ENCODE peak calls at places on chromosomes 4 and X, in four cellular contexts. E is ovary, C is A549, O is H1. L is an unnamed sample.
A peak's percentile ranks its signal among the peaks of the same experiment; 100 is the strongest.

GRCh38 chr4:155705664-155706063 is 39.0 kb downstream of the GUCY1A1 start:
- DNase-seq in O (no peak), C (no peak), E (no peak), L (no peak)

GRCh38 chrX:53072418-53073114 is 9.6 kb upstream of the TSPYL2 start:
- DNase-seq in O (no peak), E (no peak), C (no peak), L (no peak)

GRCh38 chr4:21710212-21710843 is 238.2 kb downstream of the KCNIP4 start:
- DNase-seq in O (no peak), C (no peak), E (no peak), L (no peak)

GRCh38 chr4:127309360-127310095 is 323.2 kb upstream of the INTU start:
- DNase-seq in O (no peak), E (no peak), C (no peak), L (no peak)

GRCh38 chrX:150366951-150367545 is 3.9 kb downstream of the MAMLD1 start:
- DNase-seq in E (no peak), O (no peak), C (peak; percentile 22), L (no peak)

GRCh38 chr4:186845137-186845842 is 121.6 kb upstream of the FAT1 start:
- DNase-seq in C (no peak), O (no peak), E (peak; percentile 46), L (no peak)

GRCh38 chrX:35076061-35076460 is 133.5 kb downstream of the FAM47B start:
- DNase-seq in O (no peak), C (no peak), E (no peak), L (no peak)

GRCh38 chr4:74320559-74321118 is 12.4 kb downstream of the EPGN start:
- DNase-seq in O (peak; percentile 64), E (no peak), C (peak; percentile 20), L (no peak)

GRCh38 chr4:69894706-69895105 is 34.8 kb upstream of the SULT1E1 start:
- DNase-seq in O (no peak), C (no peak), E (no peak), L (no peak)

GRCh38 chrX:54422168-54422567 is 18.0 kb upstream of the TSR2 start:
- DNase-seq in C (no peak), O (no peak), E (no peak), L (no peak)

GRCh38 chr4:111228874-111229273 is 606.0 kb upstream of the PITX2 start:
- DNase-seq in C (no peak), E (no peak), O (no peak), L (no peak)

GRCh38 chr4:14384824-14385223 is 617.5 kb upstream of the CPEB2 start:
- DNase-seq in C (no peak), E (no peak), O (no peak), L (no peak)

GRCh38 chr4:135418353-135418752 is 1216.8 kb upstream of the PABPC4L start:
- DNase-seq in C (no peak), O (no peak), E (no peak), L (no peak)

GRCh38 chr4:22338806-22339205 is 177.1 kb downstream of the ADGRA3 start:
- DNase-seq in C (no peak), E (no peak), O (no peak), L (no peak)

GRCh38 chr4:150310159-150310895 is 232.1 kb downstream of the DCLK2 start:
- DNase-seq in O (no peak), C (no peak), E (no peak), L (no peak)

GRCh38 chrX:151359931-151360871 is 36.8 kb upstream of the VMA21 start:
- DNase-seq in E (peak; percentile 37), C (peak; percentile 41), O (peak; percentile 79), L (no peak)

GRCh38 chr4:13721894-13722293 is 94.4 kb upstream of the BOD1L1 start:
- DNase-seq in O (no peak), E (no peak), C (no peak), L (no peak)

GRCh38 chrX:44944894-44945293 is 71.9 kb downstream of the KDM6A start:
- DNase-seq in E (no peak), C (no peak), O (no peak), L (no peak)

GRCh38 chrX:16578218-16578617 is 71.7 kb upstream of the S100G start:
- DNase-seq in E (no peak), O (no peak), C (no peak), L (no peak)

GRCh38 chr4:129240816-129241215 is 144.9 kb downstream of the C4orf33 start:
- DNase-seq in C (no peak), O (no peak), E (no peak), L (no peak)

GRCh38 chr4:118173956-118174355 is 139.7 kb downstream of the NDST3 start:
- DNase-seq in C (no peak), E (no peak), O (no peak), L (no peak)

GRCh38 chr4:54315561-54315960 is 86.5 kb downstream of the PDGFRA start:
- DNase-seq in O (no peak), E (no peak), C (no peak), L (no peak)

GRCh38 chr4:113094802-113095201 is 45.3 kb downstream of the ANK2 start:
- DNase-seq in E (no peak), C (peak; percentile 8), O (no peak), L (no peak)

GRCh38 chrX:70907900-70908299 is 611 bp downstream of the TEX11 start:
- DNase-seq in E (no peak), C (no peak), O (no peak), L (no peak)

GRCh38 chrX:18617351-18617750 is 54.6 kb downstream of the RS1 start:
- DNase-seq in C (peak; percentile 27), E (no peak), O (no peak), L (no peak)

GRCh38 chr4:135098061-135098460 is 896.5 kb upstream of the PABPC4L start:
- DNase-seq in O (no peak), E (no peak), C (no peak), L (no peak)

GRCh38 chr4:24321151-24321550 is 263.2 kb downstream of the DHX15 start:
- DNase-seq in C (no peak), E (no peak), O (no peak), L (no peak)

GRCh38 chr4:6227412-6228157 is 27.2 kb upstream of the JAKMIP1 start:
- DNase-seq in E (no peak), C (no peak), O (peak; percentile 35), L (no peak)

GRCh38 chr4:39987505-39987904 is 9.8 kb upstream of the PDS5A start:
- DNase-seq in C (no peak), O (no peak), E (no peak), L (no peak)

GRCh38 chrX:12954981-12955380 is 19.9 kb upstream of the TMSB4X start:
- DNase-seq in O (no peak), C (no peak), E (no peak), L (no peak)

GRCh38 chrX:12956704-12957541 is 18.0 kb upstream of the TMSB4X start:
- DNase-seq in E (no peak), C (peak; percentile 52), O (no peak), L (no peak)

GRCh38 chrX:12955882-12956703 is 18.8 kb upstream of the TMSB4X start:
- DNase-seq in E (no peak), O (no peak), C (no peak), L (peak; percentile 47)

GRCh38 chrX:12953420-12953819 is 21.5 kb upstream of the TMSB4X start:
- DNase-seq in C (no peak), O (no peak), E (no peak), L (no peak)

DNA sequence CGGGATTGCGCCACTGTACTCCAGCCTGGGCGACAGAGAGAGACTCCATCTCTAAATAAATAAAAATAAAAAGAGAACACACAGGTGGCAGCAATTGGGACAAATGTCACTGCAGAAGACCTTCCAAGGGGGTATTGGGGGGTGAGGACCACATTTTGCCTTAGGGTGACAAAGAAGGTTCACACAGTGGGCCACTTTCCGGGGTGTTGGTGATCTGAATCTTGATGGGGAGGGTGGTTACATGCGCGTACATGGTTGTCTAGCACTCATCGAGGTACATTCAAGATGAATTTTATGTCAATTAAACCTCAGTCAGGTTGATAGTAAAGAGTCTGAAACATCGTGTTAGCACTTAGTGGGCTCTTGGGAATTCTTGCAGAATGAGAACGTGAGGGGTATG is 20.5 kb upstream of the TMSB4X start:
- DNase-seq in C (no peak), E (no peak), O (no peak), L (no peak)
- H3K4me1 ChIP-seq in C (peaks cover 30% of the 10 kb centered on the region), E (peaks cover 3% of the 10 kb centered on the region), O (no peaks in the 10 kb centered on the region), L (peaks cover 6% of the 10 kb centered on the region)

DNA sequence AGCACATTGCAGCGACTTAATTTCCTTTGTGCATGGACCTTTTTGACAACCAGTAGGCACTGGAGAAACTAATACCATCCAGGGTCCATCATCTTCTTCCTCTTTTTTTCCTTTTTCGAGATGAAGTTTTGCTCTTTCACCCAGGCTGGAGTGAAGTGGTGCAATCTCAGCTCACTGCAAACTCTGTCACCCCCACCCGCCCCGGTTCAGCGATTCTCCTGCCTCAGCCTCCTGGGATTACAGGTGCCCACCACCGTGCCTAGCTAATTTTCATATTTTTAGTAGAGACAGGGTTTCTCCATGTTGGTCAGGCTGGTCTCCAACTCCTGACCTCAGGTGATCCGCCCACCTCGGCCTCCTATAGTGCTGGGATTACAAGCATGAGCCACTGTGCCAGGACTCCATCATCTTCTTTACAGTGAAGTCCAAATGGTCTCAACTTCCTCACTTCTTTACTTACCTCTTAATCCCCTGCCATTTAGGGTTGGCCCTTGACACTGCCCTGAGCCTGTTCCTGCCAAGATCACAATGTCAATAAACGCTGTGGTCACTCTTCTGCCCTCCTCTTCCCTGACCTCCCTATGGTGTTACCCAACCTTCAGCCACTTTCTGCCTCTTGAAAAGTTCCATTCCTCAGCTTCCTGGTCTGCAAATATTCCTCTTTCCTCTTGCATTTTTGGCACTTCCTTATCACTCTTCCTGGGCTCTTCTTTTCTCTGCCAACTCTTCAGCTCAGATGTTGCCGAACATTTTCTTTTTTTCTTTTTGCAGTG is 119.8 kb upstream of the SLC34A2 start:
- DNase-seq in O (no peak), C (no peak), E (no peak), L (no peak)
- H3K4me3 ChIP-seq in O (no peak overlapping the region), C (no peak overlapping the region), E (no peak overlapping the region), L (no peak overlapping the region)

GRCh38 chr4:64822405-64822804 is 413.2 kb upstream of the TECRL start:
- DNase-seq in O (no peak), C (no peak), E (no peak), L (no peak)

GRCh38 chr4:64824591-64824990 is 415.3 kb upstream of the TECRL start:
- DNase-seq in E (no peak), C (no peak), O (no peak), L (no peak)

GRCh38 chr4:64821612-64822011 is 412.4 kb upstream of the TECRL start:
- DNase-seq in E (no peak), O (no peak), C (no peak), L (no peak)
- TF ChIP-seq EP300 in E (no peak), O (no peak), C (no peak), L (no peak)

GRCh38 chrX:71930298-71930697 is 19.7 kb downstream of the NHSL2 start:
- DNase-seq in C (no peak), E (no peak), O (no peak), L (no peak)

GRCh38 chrX:71941145-71941544 is 30.5 kb downstream of the NHSL2 start:
- DNase-seq in C (no peak), O (no peak), E (no peak), L (no peak)

GRCh38 chrX:71938371-71938770 is 27.7 kb downstream of the NHSL2 start:
- DNase-seq in C (no peak), E (no peak), O (no peak), L (no peak)

GRCh38 chrX:71936632-71937031 is 26.0 kb downstream of the NHSL2 start:
- DNase-seq in E (no peak), O (no peak), C (no peak), L (no peak)

DNA sequence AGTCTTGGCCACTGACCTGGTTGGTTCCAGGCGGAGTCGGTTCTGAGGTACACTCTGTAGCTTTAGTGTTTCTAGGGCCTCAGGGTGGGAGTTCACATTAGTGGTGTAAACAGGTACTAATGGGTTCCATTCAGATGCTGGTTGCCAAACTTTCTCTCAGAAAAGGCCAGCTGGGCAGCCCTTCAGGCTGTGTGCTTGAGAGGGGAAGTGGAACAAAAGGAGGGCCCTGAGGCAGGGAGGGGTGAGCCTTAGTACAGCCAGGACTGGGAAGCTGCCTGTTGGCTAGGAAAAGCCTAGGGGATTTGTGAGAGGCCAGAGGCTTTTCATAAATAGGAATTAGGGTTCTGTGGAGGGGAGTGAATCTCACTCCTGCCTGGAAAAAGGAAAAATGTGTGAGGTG is 24.9 kb downstream of the NHSL2 start:
- DNase-seq in E (peak; percentile 48), C (no peak), O (no peak), L (peak; percentile 50)
- H3K4me1 ChIP-seq in E (no peaks in the 10 kb centered on the region), C (no peaks in the 10 kb centered on the region), O (peaks cover 8% of the 10 kb centered on the region), L (no peaks in the 10 kb centered on the region)

L was measured in tibial nerve.